ENCODE peak calls at places on chromosomes 6 and 20, in seven cellular contexts. One of them, this sample, is unnamed.

GRCh38 chr20:22520381-22520780 is 64.0 kb downstream of the FOXA2 start:
- DNase-seq in fibroblast of lung: no peak
- DNase-seq in mesenchymal stem cell: no peak
- DNase-seq in CD8-positive, alpha-beta T cell: no peak
- DNase-seq in heart left ventricle: no peak
- DNase-seq in left lung: no peak
- DNase-seq in endodermal cell: no peak
- DNase-seq in this sample: no peak

GRCh38 chr6:28868873-28869272 is 54.9 kb downstream of the TRIM27 start:
- DNase-seq in fibroblast of lung: no peak
- DNase-seq in mesenchymal stem cell: no peak
- DNase-seq in CD8-positive, alpha-beta T cell: no peak
- DNase-seq in heart left ventricle: no peak
- DNase-seq in left lung: no peak
- DNase-seq in endodermal cell: no peak
- DNase-seq in this sample: peak; percentile 69

GRCh38 chr20:17664025-17664638 is 17.9 kb downstream of the RRBP1 start:
- DNase-seq in fibroblast of lung: peak; percentile 43
- DNase-seq in mesenchymal stem cell: no peak
- DNase-seq in CD8-positive, alpha-beta T cell: no peak
- DNase-seq in heart left ventricle: peak; percentile 20
- DNase-seq in left lung: no peak
- DNase-seq in endodermal cell: no peak
- DNase-seq in this sample: peak; percentile 27

GRCh38 chr6:99603421-99604160 is 3.0 kb upstream of the PRDM13 start:
- DNase-seq in fibroblast of lung: peak; percentile 27
- DNase-seq in mesenchymal stem cell: no peak
- DNase-seq in CD8-positive, alpha-beta T cell: no peak
- DNase-seq in heart left ventricle: no peak
- DNase-seq in left lung: no peak
- DNase-seq in endodermal cell: peak; percentile 93
- DNase-seq in this sample: no peak

GRCh38 chr6:142542704-142543233 is 241.0 kb downstream of the ADGRG6 start:
- DNase-seq in fibroblast of lung: peak; percentile 85
- DNase-seq in mesenchymal stem cell: no peak
- DNase-seq in CD8-positive, alpha-beta T cell: no peak
- DNase-seq in heart left ventricle: peak; percentile 47
- DNase-seq in left lung: peak; percentile 50
- DNase-seq in endodermal cell: no peak
- DNase-seq in this sample: no peak

GRCh38 chr6:144820270-144820669 is 535.1 kb downstream of the UTRN start:
- DNase-seq in fibroblast of lung: peak; percentile 62
- DNase-seq in mesenchymal stem cell: no peak
- DNase-seq in CD8-positive, alpha-beta T cell: no peak
- DNase-seq in heart left ventricle: no peak
- DNase-seq in left lung: no peak
- DNase-seq in endodermal cell: no peak
- DNase-seq in this sample: no peak

GRCh38 chr6:33207569-33208088 is 671 bp upstream of the RING1 start:
- DNase-seq in fibroblast of lung: peak; percentile 50
- DNase-seq in mesenchymal stem cell: peak; percentile 81
- DNase-seq in CD8-positive, alpha-beta T cell: peak; percentile 22
- DNase-seq in heart left ventricle: peak; percentile 63
- DNase-seq in left lung: no peak
- DNase-seq in endodermal cell: peak; percentile 78
- DNase-seq in this sample: peak; percentile 95

GRCh38 chr20:50333856-50334255 is 143.2 kb downstream of the CEBPB start:
- DNase-seq in fibroblast of lung: peak; percentile 95
- DNase-seq in mesenchymal stem cell: peak; percentile 63
- DNase-seq in CD8-positive, alpha-beta T cell: no peak
- DNase-seq in heart left ventricle: no peak
- DNase-seq in left lung: no peak
- DNase-seq in endodermal cell: no peak
- DNase-seq in this sample: peak; percentile 93

GRCh38 chr6:76230711-76231110 is 158.2 kb upstream of the IMPG1 start:
- DNase-seq in fibroblast of lung: no peak
- DNase-seq in mesenchymal stem cell: no peak
- DNase-seq in CD8-positive, alpha-beta T cell: no peak
- DNase-seq in heart left ventricle: no peak
- DNase-seq in left lung: no peak
- DNase-seq in endodermal cell: peak; percentile 72
- DNase-seq in this sample: no peak

GRCh38 chr6:41561386-41561785 is 15.2 kb downstream of the FOXP4 start:
- DNase-seq in fibroblast of lung: no peak
- DNase-seq in mesenchymal stem cell: no peak
- DNase-seq in CD8-positive, alpha-beta T cell: no peak
- DNase-seq in heart left ventricle: no peak
- DNase-seq in left lung: no peak
- DNase-seq in endodermal cell: peak; percentile 51
- DNase-seq in this sample: no peak

GRCh38 chr6:41561931-41562632 is 15.9 kb downstream of the FOXP4 start:
- DNase-seq in fibroblast of lung: no peak
- DNase-seq in mesenchymal stem cell: no peak
- DNase-seq in CD8-positive, alpha-beta T cell: no peak
- DNase-seq in heart left ventricle: no peak
- DNase-seq in left lung: no peak
- DNase-seq in endodermal cell: peak; percentile 55
- DNase-seq in this sample: no peak

GRCh38 chr6:41562633-41562975 is 16.4 kb downstream of the FOXP4 start:
- DNase-seq in fibroblast of lung: no peak
- DNase-seq in mesenchymal stem cell: no peak
- DNase-seq in CD8-positive, alpha-beta T cell: no peak
- DNase-seq in heart left ventricle: no peak
- DNase-seq in left lung: no peak
- DNase-seq in endodermal cell: no peak
- DNase-seq in this sample: no peak

GRCh38 chr6:41559655-41560439 is 13.7 kb downstream of the FOXP4 start:
- DNase-seq in fibroblast of lung: no peak
- DNase-seq in mesenchymal stem cell: no peak
- DNase-seq in CD8-positive, alpha-beta T cell: no peak
- DNase-seq in heart left ventricle: no peak
- DNase-seq in left lung: no peak
- DNase-seq in endodermal cell: no peak
- DNase-seq in this sample: peak; percentile 48

DNA sequence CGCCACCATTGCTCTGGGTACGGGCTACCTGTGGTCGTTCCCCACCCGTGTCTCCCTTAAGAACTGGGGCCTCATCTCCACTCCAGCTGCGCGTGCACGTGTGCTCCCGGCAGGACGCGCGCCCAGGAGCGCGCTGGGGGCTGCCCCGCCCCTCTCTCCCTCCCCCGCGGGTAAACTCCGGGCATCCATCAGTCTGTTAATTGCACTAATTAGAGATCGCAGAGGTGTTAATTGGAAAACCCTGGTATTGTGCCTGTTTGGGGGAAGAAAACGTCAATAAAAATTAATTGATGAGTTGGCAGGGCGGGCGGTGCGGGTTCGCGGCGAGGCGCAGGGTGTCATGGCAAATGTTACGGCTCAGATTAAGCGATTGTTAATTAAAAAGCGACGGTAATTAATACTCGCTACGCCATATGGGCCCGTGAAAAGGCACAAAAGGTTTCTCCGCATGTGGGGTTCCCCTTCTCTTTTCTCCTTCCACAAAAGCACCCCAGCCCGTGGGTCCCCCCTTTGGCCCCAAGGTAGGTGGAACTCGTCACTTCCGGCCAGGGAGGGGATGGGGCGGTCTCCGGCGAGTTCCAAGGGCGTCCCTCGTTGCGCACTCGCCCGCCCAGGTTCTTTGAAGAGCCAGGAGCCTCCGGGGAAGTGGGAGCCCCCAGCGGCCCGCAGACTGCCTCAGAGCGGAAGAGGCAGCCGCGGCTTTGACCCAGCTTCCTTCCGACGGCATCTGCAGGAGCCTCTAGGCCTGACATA is 14.4 kb downstream of the FOXP4 start:
- DNase-seq in fibroblast of lung: peak; percentile 34
- DNase-seq in mesenchymal stem cell: peak; percentile 55
- DNase-seq in CD8-positive, alpha-beta T cell: peak; percentile 91
- DNase-seq in heart left ventricle: peak; percentile 77
- DNase-seq in left lung: peak; percentile 58
- DNase-seq in endodermal cell: peak; percentile 88
- DNase-seq in this sample: peak; percentile 94
- H3K27ac ChIP-seq in fibroblast of lung: no peak overlapping the region
- H3K27ac ChIP-seq in mesenchymal stem cell: no peak overlapping the region
- H3K27ac ChIP-seq in CD8-positive, alpha-beta T cell: peak overlapping the region; percentile 32
- H3K27ac ChIP-seq in heart left ventricle: peak overlapping the region; percentile 79
- H3K27ac ChIP-seq in left lung: no peak overlapping the region
- H3K27ac ChIP-seq in endodermal cell: peak overlapping the region; percentile 60
- H3K27ac ChIP-seq in this sample: peak overlapping the region; percentile 33

GRCh38 chr20:56519551-56519950 is 5.0 kb upstream of the FAM209A start:
- DNase-seq in fibroblast of lung: no peak
- DNase-seq in mesenchymal stem cell: no peak
- DNase-seq in CD8-positive, alpha-beta T cell: no peak
- DNase-seq in heart left ventricle: no peak
- DNase-seq in left lung: no peak
- DNase-seq in endodermal cell: no peak
- DNase-seq in this sample: no peak

GRCh38 chr20:56518999-56519398 is 5.5 kb upstream of the FAM209A start:
- DNase-seq in fibroblast of lung: no peak
- DNase-seq in mesenchymal stem cell: no peak
- DNase-seq in CD8-positive, alpha-beta T cell: no peak
- DNase-seq in heart left ventricle: no peak
- DNase-seq in left lung: no peak
- DNase-seq in endodermal cell: no peak
- DNase-seq in this sample: no peak

GRCh38 chr20:56522311-56522710 is 2.2 kb upstream of the FAM209A start:
- DNase-seq in fibroblast of lung: no peak
- DNase-seq in mesenchymal stem cell: no peak
- DNase-seq in CD8-positive, alpha-beta T cell: no peak
- DNase-seq in heart left ventricle: no peak
- DNase-seq in left lung: no peak
- DNase-seq in endodermal cell: no peak
- DNase-seq in this sample: no peak

GRCh38 chr20:56518126-56518525 is 6.4 kb upstream of the FAM209A start:
- DNase-seq in fibroblast of lung: no peak
- DNase-seq in mesenchymal stem cell: no peak
- DNase-seq in CD8-positive, alpha-beta T cell: no peak
- DNase-seq in heart left ventricle: no peak
- DNase-seq in left lung: no peak
- DNase-seq in endodermal cell: no peak
- DNase-seq in this sample: no peak

DNA sequence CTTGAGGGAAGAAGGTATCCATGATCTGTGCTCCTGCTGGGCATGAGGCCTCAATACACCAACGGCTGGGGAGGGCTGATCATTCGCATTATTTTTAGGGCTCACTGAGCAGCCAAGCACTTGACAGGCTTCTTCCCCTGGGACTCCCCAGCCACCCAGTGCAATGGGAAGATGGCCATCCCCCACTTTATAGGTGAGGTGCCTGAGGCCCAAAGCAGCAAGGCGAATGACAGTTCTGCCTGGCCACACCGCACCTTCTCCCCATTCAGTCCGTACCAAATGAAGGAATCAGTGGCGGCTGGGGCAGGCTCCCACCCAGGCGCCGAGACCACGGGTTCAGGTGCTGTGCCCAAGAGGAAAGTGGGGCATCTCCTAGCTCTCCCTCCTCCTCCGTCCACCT is 4.4 kb upstream of the FAM209A start:
- DNase-seq in fibroblast of lung: no peak
- DNase-seq in mesenchymal stem cell: no peak
- DNase-seq in CD8-positive, alpha-beta T cell: no peak
- DNase-seq in heart left ventricle: no peak
- DNase-seq in left lung: no peak
- DNase-seq in endodermal cell: no peak
- DNase-seq in this sample: no peak
- H3K36me3 ChIP-seq in fibroblast of lung: peaks cover 2% of the 10 kb centered on the region
- H3K36me3 ChIP-seq in mesenchymal stem cell: peaks cover 35% of the 10 kb centered on the region
- H3K36me3 ChIP-seq in CD8-positive, alpha-beta T cell: peaks cover 40% of the 10 kb centered on the region
- H3K36me3 ChIP-seq in heart left ventricle: peaks cover 58% of the 10 kb centered on the region
- H3K36me3 ChIP-seq in left lung: no peaks in the 10 kb centered on the region
- H3K36me3 ChIP-seq in endodermal cell: peaks cover 45% of the 10 kb centered on the region
- H3K36me3 ChIP-seq in this sample: peaks cover 39% of the 10 kb centered on the region

DNA sequence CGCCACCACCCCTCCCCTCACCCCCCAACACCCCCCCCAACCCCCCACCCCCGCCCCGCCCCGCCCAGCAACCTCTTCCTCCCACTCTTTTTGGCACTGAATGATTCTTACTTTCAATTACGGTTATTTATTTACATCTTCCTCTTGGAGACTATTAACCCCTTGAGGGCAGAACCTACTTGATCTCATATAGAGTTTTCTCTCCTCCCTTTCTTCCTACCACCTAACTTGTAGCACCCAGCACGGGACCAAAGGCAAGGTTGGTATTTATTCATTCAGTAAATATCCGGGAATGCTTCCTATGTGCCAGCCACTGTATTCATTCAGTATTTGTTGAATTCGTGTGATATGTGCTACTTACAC is 1.2 kb upstream of the CNKSR3 start:
- DNase-seq in fibroblast of lung: no peak
- DNase-seq in mesenchymal stem cell: no peak
- DNase-seq in CD8-positive, alpha-beta T cell: no peak
- DNase-seq in heart left ventricle: no peak
- DNase-seq in left lung: no peak
- DNase-seq in endodermal cell: no peak
- DNase-seq in this sample: no peak
- H3K27ac ChIP-seq in fibroblast of lung: no peak overlapping the region
- H3K27ac ChIP-seq in mesenchymal stem cell: peak overlapping the region; percentile 73
- H3K27ac ChIP-seq in CD8-positive, alpha-beta T cell: no peak overlapping the region
- H3K27ac ChIP-seq in heart left ventricle: no peak overlapping the region
- H3K27ac ChIP-seq in left lung: no peak overlapping the region
- H3K27ac ChIP-seq in endodermal cell: no peak overlapping the region
- H3K27ac ChIP-seq in this sample: no peak overlapping the region

GRCh38 chr20:36887779-36888133 is 11.8 kb downstream of the TLDC2 start:
- DNase-seq in fibroblast of lung: no peak
- DNase-seq in mesenchymal stem cell: no peak
- DNase-seq in CD8-positive, alpha-beta T cell: no peak
- DNase-seq in heart left ventricle: no peak
- DNase-seq in left lung: no peak
- DNase-seq in endodermal cell: peak; percentile 55
- DNase-seq in this sample: peak; percentile 15

GRCh38 chr20:36890586-36890985 is 14.6 kb downstream of the TLDC2 start:
- DNase-seq in fibroblast of lung: no peak
- DNase-seq in mesenchymal stem cell: no peak
- DNase-seq in CD8-positive, alpha-beta T cell: no peak
- DNase-seq in heart left ventricle: no peak
- DNase-seq in left lung: no peak
- DNase-seq in endodermal cell: no peak
- DNase-seq in this sample: no peak

GRCh38 chr20:36888880-36889516 is 13.1 kb downstream of the TLDC2 start:
- DNase-seq in fibroblast of lung: no peak
- DNase-seq in mesenchymal stem cell: no peak
- DNase-seq in CD8-positive, alpha-beta T cell: no peak
- DNase-seq in heart left ventricle: no peak
- DNase-seq in left lung: no peak
- DNase-seq in endodermal cell: no peak
- DNase-seq in this sample: no peak

GRCh38 chr20:36893801-36894200 is 17.9 kb downstream of the TLDC2 start:
- DNase-seq in fibroblast of lung: no peak
- DNase-seq in mesenchymal stem cell: no peak
- DNase-seq in CD8-positive, alpha-beta T cell: no peak
- DNase-seq in heart left ventricle: no peak
- DNase-seq in left lung: no peak
- DNase-seq in endodermal cell: no peak
- DNase-seq in this sample: no peak

DNA sequence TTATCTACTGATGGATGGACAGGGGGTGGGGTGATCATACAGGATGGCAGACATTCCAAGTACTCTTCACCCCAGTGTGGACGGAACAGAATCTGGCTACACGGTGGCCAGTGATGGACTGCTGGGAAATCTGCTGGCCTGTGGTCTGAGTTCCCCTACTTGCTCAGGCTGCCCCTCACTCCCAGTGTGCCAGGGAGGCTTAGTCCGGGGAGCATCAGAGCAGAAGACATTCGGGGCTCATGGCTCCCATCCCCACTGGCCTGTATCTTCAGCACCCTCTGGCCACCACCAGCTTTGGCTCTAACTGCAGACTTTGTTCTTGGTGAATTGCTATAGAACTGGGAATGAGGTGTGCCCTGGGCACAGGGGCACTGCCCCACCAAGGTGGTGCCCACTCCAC is 15.3 kb downstream of the TLDC2 start:
- DNase-seq in fibroblast of lung: no peak
- DNase-seq in mesenchymal stem cell: no peak
- DNase-seq in CD8-positive, alpha-beta T cell: no peak
- DNase-seq in heart left ventricle: no peak
- DNase-seq in left lung: no peak
- DNase-seq in endodermal cell: no peak
- DNase-seq in this sample: no peak
- H3K36me3 ChIP-seq in fibroblast of lung: no peaks in the 10 kb centered on the region
- H3K36me3 ChIP-seq in mesenchymal stem cell: peaks cover 9% of the 10 kb centered on the region
- H3K36me3 ChIP-seq in CD8-positive, alpha-beta T cell: peaks cover 53% of the 10 kb centered on the region
- H3K36me3 ChIP-seq in heart left ventricle: peaks cover 76% of the 10 kb centered on the region
- H3K36me3 ChIP-seq in left lung: no peaks in the 10 kb centered on the region
- H3K36me3 ChIP-seq in endodermal cell: no peaks in the 10 kb centered on the region
- H3K36me3 ChIP-seq in this sample: no peaks in the 10 kb centered on the region

This sample was measured in osteoblast.